ENCODE peak calls at places on chromosome 13, in six cellular contexts. Z is fibroblast of lung, W is stomach, G is K562, C is HFFc6, S is astrocyte of the cerebellum. X is an unnamed sample.

GRCh38 chr13:104740616-104741222 is 1674.5 kb upstream of the SLC10A2 start:
- DNase-seq in Z (no peak), S (no peak), G (no peak), C (no peak), W (no peak), X (no peak)

GRCh38 chr13:91643394-91643793 is 245.0 kb downstream of the GPC5 start:
- DNase-seq in W (no peak), C (no peak), S (no peak), G (no peak), Z (no peak), X (no peak)

GRCh38 chr13:76463314-76463713 is 422.9 kb downstream of the KCTD12 start:
- DNase-seq in G (no peak), W (no peak), S (no peak), C (no peak), Z (no peak), X (no peak)

GRCh38 chr13:78875792-78876580 is 217.0 kb upstream of the OBI1 start:
- DNase-seq in Z (no peak), S (no peak), G (no peak), C (no peak), W (no peak), X (no peak)

GRCh38 chr13:46721054-46721453 is 75.9 kb downstream of the ESD start:
- DNase-seq in C (peak), S (peak), G (no peak), W (peak), Z (peak), X (peak)

GRCh38 chr13:106418556-106418955 is 116.9 kb downstream of the EFNB2 start:
- DNase-seq in S (peak), C (peak), G (no peak), W (no peak), Z (peak), X (peak)

GRCh38 chr13:51066091-51066831 is 44.8 kb downstream of the C13orf42 start:
- DNase-seq in Z (peak), G (no peak), C (no peak), W (no peak), S (peak), X (no peak)

GRCh38 chr13:43786766-43787517 is at the start of gene ENOX1:
- DNase-seq in C (peak), Z (peak), G (no peak), S (no peak), W (peak), X (no peak)

GRCh38 chr13:30829145-30829544 is 76.9 kb upstream of the MEDAG start:
- DNase-seq in C (peak), G (no peak), S (no peak), Z (peak), W (no peak), X (no peak)

GRCh38 chr13:74528751-74529513 is 394.7 kb upstream of the KLF12 start:
- DNase-seq in S (no peak), W (no peak), Z (no peak), C (no peak), G (peak), X (no peak)

GRCh38 chr13:40102854-40103253 is 447.4 kb downstream of the COG6 start:
- DNase-seq in S (no peak), G (no peak), C (no peak), W (peak), Z (peak), X (no peak)

GRCh38 chr13:111955412-111955769 is 111.6 kb upstream of the SOX1 start:
- DNase-seq in C (no peak), S (no peak), W (peak), Z (no peak), G (no peak), X (no peak)

GRCh38 chr13:100208596-100208995 is 119.7 kb downstream of the PCCA start:
- DNase-seq in G (no peak), S (no peak), Z (no peak), W (no peak), C (no peak), X (no peak)

GRCh38 chr13:100673376-100673830 is 1.2 kb downstream of the TMTC4 start:
- DNase-seq in S (no peak), W (no peak), C (no peak), Z (no peak), G (no peak), X (no peak)

GRCh38 chr13:112962911-112963625 is 5.9 kb upstream of the MCF2L start:
- DNase-seq in S (no peak), C (no peak), W (no peak), Z (no peak), G (no peak), X (no peak)

GRCh38 chr13:104737713-104738112 is 1671.5 kb upstream of the SLC10A2 start:
- DNase-seq in S (no peak), C (no peak), G (no peak), Z (peak), W (no peak), X (no peak)

GRCh38 chr13:103961784-103962183 is 895.6 kb upstream of the SLC10A2 start:
- DNase-seq in G (no peak), W (no peak), C (no peak), S (no peak), Z (no peak), X (no peak)

GRCh38 chr13:78593652-78594494 is 9.5 kb downstream of the POU4F1 start:
- DNase-seq in G (no peak), S (no peak), C (no peak), W (no peak), Z (no peak), X (no peak)

GRCh38 chr13:102033719-102034446 is 368.0 kb downstream of the FGF14 start:
- DNase-seq in Z (no peak), G (no peak), C (no peak), S (no peak), W (no peak), X (no peak)

GRCh38 chr13:104015646-104016396 is 949.6 kb upstream of the SLC10A2 start:
- DNase-seq in Z (peak), W (no peak), S (peak), G (no peak), C (no peak), X (no peak)

GRCh38 chr13:110548891-110549794 is 12.4 kb downstream of the RAB20 start:
- DNase-seq in Z (no peak), W (no peak), S (no peak), C (no peak), G (no peak), X (no peak)

GRCh38 chr13:48801255-48801654 is 147.5 kb downstream of the CYSLTR2 start:
- DNase-seq in Z (peak), W (no peak), G (no peak), C (peak), S (no peak), X (peak)

GRCh38 chr13:103799028-103799427 is 732.8 kb upstream of the SLC10A2 start:
- DNase-seq in Z (no peak), C (no peak), G (no peak), W (no peak), S (no peak), X (no peak)

GRCh38 chr13:76982051-76982450 is 9.8 kb upstream of the CLN5 start:
- DNase-seq in C (no peak), Z (no peak), S (no peak), G (no peak), W (no peak), X (no peak)

GRCh38 chr13:30881191-30881651 is 24.9 kb upstream of the MEDAG start:
- DNase-seq in W (no peak), Z (peak), S (peak), G (no peak), C (no peak), X (no peak)

GRCh38 chr13:84050551-84050950 is 168.3 kb upstream of the SLITRK1 start:
- DNase-seq in Z (peak), G (no peak), W (no peak), S (no peak), C (peak), X (no peak)

GRCh38 chr13:73740681-73741080 is 393.5 kb downstream of the KLF12 start:
- DNase-seq in C (no peak), S (no peak), Z (peak), G (no peak), W (no peak), X (no peak)

GRCh38 chr13:95834134-95834765 is 157.3 kb downstream of the DNAJC3 start:
- DNase-seq in C (peak), G (peak), Z (peak), S (peak), W (peak), X (peak)

GRCh38 chr13:84896128-84896527 is 903.1 kb downstream of the SLITRK6 start:
- DNase-seq in Z (peak), G (peak), W (no peak), S (peak), C (peak), X (peak)

GRCh38 chr13:74250738-74251190 is 116.6 kb upstream of the KLF12 start:
- DNase-seq in W (no peak), Z (peak), G (no peak), C (peak), S (no peak), X (peak)

GRCh38 chr13:29801737-29802305 is 48.6 kb downstream of the UBL3 start:
- DNase-seq in G (no peak), S (no peak), C (no peak), Z (no peak), W (no peak), X (no peak)

GRCh38 chr13:30121666-30122065 is 185.7 kb downstream of the KATNAL1 start:
- DNase-seq in C (no peak), S (no peak), G (no peak), W (no peak), Z (no peak), X (no peak)

GRCh38 chr13:61188057-61188456 is 227.6 kb downstream of the PCDH20 start:
- DNase-seq in S (no peak), W (no peak), C (no peak), G (no peak), Z (no peak), X (no peak)

GRCh38 chr13:75452564-75452963 is 29.4 kb downstream of the TBC1D4 start:
- DNase-seq in Z (peak), C (no peak), G (no peak), S (peak), W (no peak), X (no peak)

GRCh38 chr13:38804536-38804935 is 117.7 kb downstream of the FREM2 start:
- DNase-seq in G (no peak), S (peak), W (no peak), Z (peak), C (no peak), X (no peak)

GRCh38 chr13:39777527-39778061 is 122.1 kb downstream of the COG6 start:
- DNase-seq in C (peak), S (peak), G (no peak), Z (peak), W (no peak), X (peak)

GRCh38 chr13:98275711-98276171 is 98.7 kb upstream of the RNF113B start:
- DNase-seq in W (no peak), Z (no peak), C (no peak), S (no peak), G (no peak), X (no peak)

GRCh38 chr13:100815476-100816046 is 141.0 kb upstream of the TMTC4 start:
- DNase-seq in S (no peak), C (no peak), W (no peak), G (no peak), Z (no peak), X (no peak)

GRCh38 chr13:114146629-114147028 is 14.2 kb upstream of the RASA3 start:
- DNase-seq in Z (no peak), C (no peak), W (no peak), S (no peak), G (no peak), X (no peak)
- TF ChIP-seq CTCF in Z (no peak), C (no peak), W (no peak), S (peak), G (no peak), X (no peak)

GRCh38 chr13:19959141-19959830 is 759 bp downstream of the ZMYM2 start:
- DNase-seq in C (peak), Z (peak), G (peak), S (no peak), W (peak), X (no peak)
- TF ChIP-seq CTCF in C (no peak), Z (peak), G (peak), S (no peak), W (no peak), X (peak)

GRCh38 chr13:66567899-66568612 is 662.1 kb downstream of the PCDH9 start:
- DNase-seq in Z (peak), S (no peak), G (no peak), C (no peak), W (no peak), X (no peak)
- TF ChIP-seq CTCF in Z (no peak), S (no peak), G (no peak), C (no peak), W (no peak), X (no peak)

DNA sequence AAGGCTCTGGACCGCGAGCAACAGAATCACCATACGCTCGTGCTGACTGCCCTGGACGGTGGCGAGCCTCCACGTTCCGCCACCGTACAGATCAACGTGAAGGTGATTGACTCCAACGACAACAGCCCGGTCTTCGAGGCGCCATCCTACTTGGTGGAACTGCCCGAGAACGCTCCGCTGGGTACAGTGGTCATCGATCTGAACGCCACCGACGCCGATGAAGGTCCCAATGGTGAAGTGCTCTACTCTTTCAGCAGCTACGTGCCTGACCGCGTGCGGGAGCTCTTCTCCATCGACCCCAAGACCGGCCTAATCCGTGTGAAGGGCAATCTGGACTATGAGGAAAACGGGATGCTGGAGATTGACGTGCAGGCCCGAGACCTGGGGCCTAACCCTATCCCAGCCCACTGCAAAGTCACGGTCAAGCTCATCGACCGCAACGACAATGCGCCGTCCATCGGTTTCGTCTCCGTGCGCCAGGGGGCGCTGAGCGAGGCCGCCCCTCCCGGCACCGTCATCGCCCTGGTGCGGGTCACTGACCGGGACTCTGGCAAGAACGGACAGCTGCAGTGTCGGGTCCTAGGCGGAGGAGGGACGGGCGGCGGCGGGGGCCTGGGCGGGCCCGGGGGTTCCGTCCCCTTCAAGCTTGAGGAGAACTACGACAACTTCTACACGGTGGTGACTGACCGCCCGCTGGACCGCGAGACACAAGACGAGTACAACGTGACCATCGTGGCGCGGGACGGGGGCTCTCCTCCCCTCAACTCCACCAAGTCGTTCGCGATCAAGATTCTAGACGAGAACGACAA is 1.8 kb downstream of the PCDH17 start:
- DNase-seq in W (peak), G (no peak), C (no peak), Z (peak), S (no peak), X (no peak)
- TF ChIP-seq CTCF in W (peak), G (no peak), C (peak), Z (no peak), S (peak), X (no peak)

GRCh38 chr13:71477735-71478134 is 389.3 kb downstream of the DACH1 start:
- DNase-seq in W (no peak), S (no peak), C (no peak), G (no peak), Z (peak), X (no peak)
- TF ChIP-seq CTCF in W (no peak), S (peak), C (peak), G (no peak), Z (no peak), X (peak)

DNA sequence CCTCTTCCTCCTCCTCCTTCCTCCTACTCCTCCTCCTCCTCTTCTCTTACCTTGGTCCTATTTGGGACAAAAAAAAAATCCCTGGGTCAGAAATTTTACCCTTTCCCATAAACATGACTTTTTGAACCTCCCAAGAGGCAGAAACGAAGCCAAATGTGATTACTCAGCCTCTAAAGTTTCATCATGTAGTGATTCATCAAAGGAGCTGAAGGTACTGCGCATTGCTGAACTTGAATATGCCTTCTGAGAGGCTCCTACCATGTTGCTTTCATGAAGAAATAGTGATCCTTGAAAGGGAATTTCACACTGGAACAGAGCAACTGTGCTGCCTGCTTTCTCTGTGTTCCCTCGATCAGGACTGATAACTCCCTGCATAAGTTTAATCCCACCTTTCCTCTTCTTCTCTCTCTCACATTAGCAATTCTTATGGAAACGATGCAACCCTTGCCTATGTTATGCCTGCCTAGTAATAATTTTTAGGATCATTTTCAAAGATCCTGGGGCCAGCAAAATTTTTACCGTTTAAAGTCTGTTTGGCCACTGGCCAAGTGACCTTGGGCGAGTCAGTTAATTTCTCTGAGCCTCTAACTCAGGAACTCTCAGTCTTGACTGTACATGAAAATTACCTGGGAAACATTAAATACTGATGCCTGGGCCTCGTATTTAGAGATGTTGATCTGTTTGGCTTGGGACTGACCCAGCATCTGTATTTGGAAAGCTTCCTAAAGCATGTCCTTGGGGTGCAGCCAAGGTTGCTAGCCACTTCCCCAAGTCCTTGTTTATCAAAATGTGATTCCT is 149.5 kb downstream of the DCT start:
- DNase-seq in S (peak), C (peak), G (no peak), W (no peak), Z (peak), X (peak)
- TF ChIP-seq CTCF in S (no peak), C (no peak), G (no peak), W (no peak), Z (no peak), X (no peak)

DNA sequence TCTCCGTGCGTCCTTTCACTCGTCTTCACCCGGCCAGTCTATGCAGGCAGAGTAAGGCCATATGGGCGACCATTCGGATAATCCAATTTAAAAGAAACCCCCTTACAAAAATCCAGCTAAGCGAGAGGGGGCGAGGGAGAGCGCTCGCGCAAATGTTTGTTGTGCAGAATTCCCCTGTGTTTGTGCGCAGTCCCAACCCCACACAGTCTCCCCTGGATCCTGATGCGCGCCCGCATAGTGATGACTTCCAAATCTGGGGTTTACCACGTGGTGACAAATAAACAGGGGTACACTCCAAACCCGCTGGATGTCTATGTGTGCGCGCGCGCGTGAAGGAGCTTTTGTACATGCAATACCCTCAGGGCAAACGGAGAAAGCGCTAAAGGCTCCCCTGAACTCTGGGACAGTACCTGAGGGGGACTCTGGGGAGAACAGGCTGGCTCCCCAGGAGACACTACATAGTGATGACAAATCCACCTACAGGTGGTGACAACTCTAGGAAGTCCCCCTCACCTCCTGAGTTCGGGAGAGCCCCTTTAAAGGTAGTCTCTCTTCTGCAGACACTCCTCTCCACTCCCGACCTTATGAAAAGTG is 8.5 kb downstream of the SOX21 start:
- DNase-seq in Z (no peak), S (no peak), C (no peak), G (no peak), W (no peak), X (no peak)
- TF ChIP-seq CTCF in Z (no peak), S (no peak), C (no peak), G (no peak), W (no peak), X (no peak)